ENCODE peak calls at places on chromosomes 2 and 18, in five cellular contexts. One of them, this sample, is unnamed.

GRCh38 chr2:120596990-120597594 is 138.6 kb upstream of the GLI2 start:
- DNase-seq in body of pancreas: peak; percentile 50
- DNase-seq in astrocyte of the cerebellum: peak; percentile 44
- DNase-seq in transverse colon: peak; percentile 19
- DNase-seq in CD4-positive, CD25-positive, alpha-beta regulatory T cell: no peak
- DNase-seq in this sample: no peak

GRCh38 chr2:121898483-121898882 is 143.0 kb downstream of the TSN start:
- DNase-seq in body of pancreas: no peak
- DNase-seq in astrocyte of the cerebellum: no peak
- DNase-seq in transverse colon: no peak
- DNase-seq in CD4-positive, CD25-positive, alpha-beta regulatory T cell: no peak
- DNase-seq in this sample: peak; percentile 27

GRCh38 chr2:126358122-126358521 is 297.8 kb upstream of the GYPC start:
- DNase-seq in body of pancreas: no peak
- DNase-seq in astrocyte of the cerebellum: no peak
- DNase-seq in transverse colon: no peak
- DNase-seq in CD4-positive, CD25-positive, alpha-beta regulatory T cell: no peak
- DNase-seq in this sample: no peak

GRCh38 chr2:33134764-33135560 is 188.2 kb downstream of the LTBP1 start:
- DNase-seq in body of pancreas: no peak
- DNase-seq in astrocyte of the cerebellum: no peak
- DNase-seq in transverse colon: no peak
- DNase-seq in CD4-positive, CD25-positive, alpha-beta regulatory T cell: no peak
- DNase-seq in this sample: no peak

GRCh38 chr2:231396058-231396821 is 730 bp downstream of the B3GNT7 start:
- DNase-seq in body of pancreas: peak; percentile 52
- DNase-seq in astrocyte of the cerebellum: no peak
- DNase-seq in transverse colon: no peak
- DNase-seq in CD4-positive, CD25-positive, alpha-beta regulatory T cell: no peak
- DNase-seq in this sample: no peak

GRCh38 chr2:170362895-170363582 is 185.1 kb downstream of the MYO3B start:
- DNase-seq in body of pancreas: no peak
- DNase-seq in astrocyte of the cerebellum: no peak
- DNase-seq in transverse colon: no peak
- DNase-seq in CD4-positive, CD25-positive, alpha-beta regulatory T cell: no peak
- DNase-seq in this sample: no peak

GRCh38 chr2:46045888-46046287 is 251.3 kb upstream of the EPAS1 start:
- DNase-seq in body of pancreas: no peak
- DNase-seq in astrocyte of the cerebellum: no peak
- DNase-seq in transverse colon: no peak
- DNase-seq in CD4-positive, CD25-positive, alpha-beta regulatory T cell: no peak
- DNase-seq in this sample: peak; percentile 14

GRCh38 chr2:187429989-187430388 is 18.1 kb downstream of the CALCRL start:
- DNase-seq in body of pancreas: no peak
- DNase-seq in astrocyte of the cerebellum: no peak
- DNase-seq in transverse colon: no peak
- DNase-seq in CD4-positive, CD25-positive, alpha-beta regulatory T cell: no peak
- DNase-seq in this sample: peak; percentile 79

GRCh38 chr2:237858294-237859081 is 935 bp upstream of the RAMP1 start:
- DNase-seq in body of pancreas: peak; percentile 84
- DNase-seq in astrocyte of the cerebellum: peak; percentile 79
- DNase-seq in transverse colon: peak; percentile 64
- DNase-seq in CD4-positive, CD25-positive, alpha-beta regulatory T cell: peak; percentile 31
- DNase-seq in this sample: peak; percentile 85

GRCh38 chr2:207227062-207227748 is 61.5 kb upstream of the KLF7 start:
- DNase-seq in body of pancreas: peak; percentile 34
- DNase-seq in astrocyte of the cerebellum: no peak
- DNase-seq in transverse colon: peak; percentile 10
- DNase-seq in CD4-positive, CD25-positive, alpha-beta regulatory T cell: no peak
- DNase-seq in this sample: no peak

GRCh38 chr2:237615631-237616249 is 11.6 kb upstream of the LRRFIP1 start:
- DNase-seq in body of pancreas: no peak
- DNase-seq in astrocyte of the cerebellum: no peak
- DNase-seq in transverse colon: no peak
- DNase-seq in CD4-positive, CD25-positive, alpha-beta regulatory T cell: no peak
- DNase-seq in this sample: no peak

GRCh38 chr2:172137109-172137508 is 34.4 kb upstream of the DLX2 start:
- DNase-seq in body of pancreas: no peak
- DNase-seq in astrocyte of the cerebellum: no peak
- DNase-seq in transverse colon: no peak
- DNase-seq in CD4-positive, CD25-positive, alpha-beta regulatory T cell: no peak
- DNase-seq in this sample: peak; percentile 49

GRCh38 chr2:25430556-25430955 is 88.8 kb upstream of the DNMT3A start:
- DNase-seq in body of pancreas: no peak
- DNase-seq in astrocyte of the cerebellum: no peak
- DNase-seq in transverse colon: no peak
- DNase-seq in CD4-positive, CD25-positive, alpha-beta regulatory T cell: peak; percentile 3
- DNase-seq in this sample: no peak

GRCh38 chr18:23354625-23355024 is 98.5 kb upstream of the RIOK3 start:
- DNase-seq in body of pancreas: no peak
- DNase-seq in astrocyte of the cerebellum: no peak
- DNase-seq in transverse colon: no peak
- DNase-seq in CD4-positive, CD25-positive, alpha-beta regulatory T cell: no peak
- DNase-seq in this sample: peak; percentile 71

GRCh38 chr2:240233891-240234502 is 93.5 kb upstream of the OTOS start:
- DNase-seq in body of pancreas: peak; percentile 39
- DNase-seq in astrocyte of the cerebellum: no peak
- DNase-seq in transverse colon: no peak
- DNase-seq in CD4-positive, CD25-positive, alpha-beta regulatory T cell: no peak
- DNase-seq in this sample: no peak

GRCh38 chr18:25349926-25350560 is 1.9 kb downstream of the ZNF521 start:
- DNase-seq in body of pancreas: no peak
- DNase-seq in astrocyte of the cerebellum: no peak
- DNase-seq in transverse colon: no peak
- DNase-seq in CD4-positive, CD25-positive, alpha-beta regulatory T cell: no peak
- DNase-seq in this sample: no peak

GRCh38 chr2:32278476-32278853 is 761 bp downstream of the YIPF4 start:
- DNase-seq in body of pancreas: no peak
- DNase-seq in astrocyte of the cerebellum: no peak
- DNase-seq in transverse colon: no peak
- DNase-seq in CD4-positive, CD25-positive, alpha-beta regulatory T cell: no peak
- DNase-seq in this sample: no peak

GRCh38 chr2:75340560-75340959 is 141.2 kb upstream of the TACR1 start:
- DNase-seq in body of pancreas: no peak
- DNase-seq in astrocyte of the cerebellum: peak; percentile 23
- DNase-seq in transverse colon: no peak
- DNase-seq in CD4-positive, CD25-positive, alpha-beta regulatory T cell: no peak
- DNase-seq in this sample: peak; percentile 23

GRCh38 chr2:241154915-241155314 is 4.6 kb downstream of the PPP1R7 start:
- DNase-seq in body of pancreas: no peak
- DNase-seq in astrocyte of the cerebellum: no peak
- DNase-seq in transverse colon: no peak
- DNase-seq in CD4-positive, CD25-positive, alpha-beta regulatory T cell: no peak
- DNase-seq in this sample: no peak

GRCh38 chr18:24488824-24489493 is 28.5 kb downstream of the HRH4 start:
- DNase-seq in body of pancreas: no peak
- DNase-seq in astrocyte of the cerebellum: peak; percentile 20
- DNase-seq in transverse colon: no peak
- DNase-seq in CD4-positive, CD25-positive, alpha-beta regulatory T cell: peak; percentile 41
- DNase-seq in this sample: peak; percentile 40

DNA sequence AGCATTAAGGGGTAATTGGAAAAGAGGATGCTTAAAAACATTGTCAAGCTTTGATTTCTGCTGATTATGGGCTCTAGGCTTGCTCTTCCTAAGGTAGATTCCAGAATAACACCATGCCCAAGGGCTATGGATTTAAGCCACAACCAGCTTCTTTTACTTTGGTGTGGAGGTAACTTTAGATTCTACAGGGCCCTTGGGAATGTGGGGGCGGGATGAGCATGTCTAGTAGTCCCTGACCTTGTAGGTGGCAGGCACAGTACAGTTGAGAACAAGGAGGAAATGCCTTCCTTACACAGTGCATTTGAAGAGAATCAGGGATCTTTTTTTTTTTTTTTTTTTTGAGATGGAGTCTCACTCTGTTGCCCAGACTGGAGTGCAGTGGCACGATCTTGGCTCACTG is 364.2 kb downstream of the NYAP2 start:
- DNase-seq in body of pancreas: no peak
- DNase-seq in astrocyte of the cerebellum: no peak
- DNase-seq in transverse colon: no peak
- DNase-seq in CD4-positive, CD25-positive, alpha-beta regulatory T cell: no peak
- DNase-seq in this sample: no peak
- H3K4me3 ChIP-seq in body of pancreas: no peak overlapping the region
- H3K4me3 ChIP-seq in astrocyte of the cerebellum: no peak overlapping the region
- H3K4me3 ChIP-seq in transverse colon: no peak overlapping the region
- H3K4me3 ChIP-seq in CD4-positive, CD25-positive, alpha-beta regulatory T cell: no peak overlapping the region
- H3K4me3 ChIP-seq in this sample: no peak overlapping the region

DNA sequence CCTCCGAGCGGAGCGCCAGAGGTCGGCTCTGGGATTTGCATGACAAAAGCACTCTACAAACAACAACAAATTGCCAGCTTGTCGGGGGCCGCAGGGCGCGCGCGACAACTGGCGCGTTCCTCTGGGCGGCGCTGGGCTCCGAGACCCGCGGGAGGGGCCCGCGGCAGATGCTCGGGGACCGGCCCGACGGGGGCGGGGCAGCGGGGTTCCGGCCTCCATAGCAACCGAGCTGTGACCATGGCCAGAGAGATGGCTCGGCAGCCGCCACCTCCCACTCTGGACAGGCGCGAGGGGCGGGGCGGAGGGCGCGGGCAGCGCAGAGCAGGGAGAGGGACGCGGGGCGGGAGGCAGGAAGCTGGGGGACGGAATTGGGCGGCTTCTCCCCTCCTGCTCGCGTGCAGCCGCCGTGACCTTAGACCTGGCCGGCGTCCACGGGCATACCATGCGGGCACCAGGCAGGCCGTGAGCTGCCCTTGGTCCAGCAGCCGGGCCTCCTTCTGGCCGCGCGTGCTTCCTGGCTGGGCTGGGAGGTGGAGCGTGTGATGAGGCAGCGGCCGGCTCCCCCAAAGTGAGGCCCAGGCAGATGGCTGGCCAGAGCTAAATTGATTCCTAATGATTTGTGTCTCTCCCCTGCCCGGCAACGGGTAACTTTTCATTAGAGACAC is 171.5 kb downstream of the CELF4 start:
- DNase-seq in body of pancreas: peak; percentile 63
- DNase-seq in astrocyte of the cerebellum: no peak
- DNase-seq in transverse colon: peak; percentile 32
- DNase-seq in CD4-positive, CD25-positive, alpha-beta regulatory T cell: no peak
- DNase-seq in this sample: no peak
- H3K4me3 ChIP-seq in body of pancreas: no peak overlapping the region
- H3K4me3 ChIP-seq in astrocyte of the cerebellum: peak overlapping the region; percentile 45
- H3K4me3 ChIP-seq in transverse colon: peak overlapping the region; percentile 17
- H3K4me3 ChIP-seq in CD4-positive, CD25-positive, alpha-beta regulatory T cell: no peak overlapping the region
- H3K4me3 ChIP-seq in this sample: no peak overlapping the region

GRCh38 chr2:64400733-64401500 is 53.0 kb upstream of the LGALSL start:
- DNase-seq in body of pancreas: no peak
- DNase-seq in astrocyte of the cerebellum: no peak
- DNase-seq in transverse colon: peak; percentile 43
- DNase-seq in CD4-positive, CD25-positive, alpha-beta regulatory T cell: no peak
- DNase-seq in this sample: peak; percentile 18
- H3K4me3 ChIP-seq in body of pancreas: no peak overlapping the region
- H3K4me3 ChIP-seq in astrocyte of the cerebellum: no peak overlapping the region
- H3K4me3 ChIP-seq in transverse colon: no peak overlapping the region
- H3K4me3 ChIP-seq in CD4-positive, CD25-positive, alpha-beta regulatory T cell: no peak overlapping the region
- H3K4me3 ChIP-seq in this sample: no peak overlapping the region

GRCh38 chr18:47968006-47968676 is 37.7 kb upstream of the SMAD2 start:
- DNase-seq in body of pancreas: no peak
- DNase-seq in astrocyte of the cerebellum: peak; percentile 6
- DNase-seq in transverse colon: no peak
- DNase-seq in CD4-positive, CD25-positive, alpha-beta regulatory T cell: no peak
- DNase-seq in this sample: no peak
- H3K4me3 ChIP-seq in body of pancreas: no peak overlapping the region
- H3K4me3 ChIP-seq in astrocyte of the cerebellum: no peak overlapping the region
- H3K4me3 ChIP-seq in transverse colon: no peak overlapping the region
- H3K4me3 ChIP-seq in CD4-positive, CD25-positive, alpha-beta regulatory T cell: no peak overlapping the region
- H3K4me3 ChIP-seq in this sample: no peak overlapping the region

GRCh38 chr2:191023235-191023679 is 9.3 kb upstream of the STAT1 start:
- DNase-seq in body of pancreas: no peak
- DNase-seq in astrocyte of the cerebellum: no peak
- DNase-seq in transverse colon: no peak
- DNase-seq in CD4-positive, CD25-positive, alpha-beta regulatory T cell: peak; percentile 46
- DNase-seq in this sample: no peak
- H3K4me3 ChIP-seq in body of pancreas: no peak overlapping the region
- H3K4me3 ChIP-seq in astrocyte of the cerebellum: no peak overlapping the region
- H3K4me3 ChIP-seq in transverse colon: no peak overlapping the region
- H3K4me3 ChIP-seq in CD4-positive, CD25-positive, alpha-beta regulatory T cell: peak overlapping the region; percentile 90
- H3K4me3 ChIP-seq in this sample: no peak overlapping the region

This sample was measured in epithelial cell of esophagus.